ENCODE peak calls at places on chromosomes 5 and 9, in five cellular contexts. R is gastrocnemius medialis, F is fibroblast of lung, W is endodermal cell, E is prostate gland. Z is an unnamed sample.
A peak's percentile ranks its signal among the peaks of the same experiment; 100 is the strongest.

GRCh38 chr9:19420877-19421276 is 12.1 kb downstream of the ACER2 start:
- DNase-seq in R (no peak), W (no peak), E (no peak), F (no peak), Z (no peak)

GRCh38 chr9:80874276-80874675 is 815.1 kb downstream of the TLE1 start:
- DNase-seq in W (no peak), F (peak; percentile 35), E (no peak), R (no peak), Z (no peak)

GRCh38 chr5:76663573-76663972 is 40.4 kb upstream of the F2RL2 start:
- DNase-seq in E (no peak), R (no peak), W (no peak), F (no peak), Z (no peak)

GRCh38 chr9:38202335-38202938 is 133.4 kb upstream of the SHB start:
- DNase-seq in W (no peak), R (no peak), E (no peak), F (no peak), Z (no peak)

GRCh38 chr5:144209421-144209820 is 38.7 kb downstream of the KCTD16 start:
- DNase-seq in F (no peak), R (no peak), W (no peak), E (no peak), Z (no peak)

GRCh38 chr5:137357436-137357835 is 141.7 kb downstream of the SPOCK1 start:
- DNase-seq in E (no peak), W (no peak), R (no peak), F (no peak), Z (no peak)

GRCh38 chr9:134660407-134660806 is 18.8 kb downstream of the COL5A1 start:
- DNase-seq in W (peak; percentile 77), F (no peak), E (no peak), R (no peak), Z (no peak)

GRCh38 chr9:4324513-4324912 is 24.6 kb upstream of the GLIS3 start:
- DNase-seq in E (no peak), F (peak; percentile 89), R (no peak), W (no peak), Z (no peak)

GRCh38 chr9:73515216-73515615 is 363.6 kb downstream of the ANXA1 start:
- DNase-seq in R (no peak), W (no peak), E (no peak), F (no peak), Z (no peak)

GRCh38 chr9:13568851-13569618 is 289.5 kb upstream of the MPDZ start:
- DNase-seq in F (no peak), E (no peak), W (peak; percentile 63), R (no peak), Z (no peak)
- H3K4me3 ChIP-seq in F (peak overlapping the region; percentile 22), E (no peak overlapping the region), W (peak overlapping the region; percentile 72), R (peak overlapping the region; percentile 38), Z (no peak overlapping the region)

DNA sequence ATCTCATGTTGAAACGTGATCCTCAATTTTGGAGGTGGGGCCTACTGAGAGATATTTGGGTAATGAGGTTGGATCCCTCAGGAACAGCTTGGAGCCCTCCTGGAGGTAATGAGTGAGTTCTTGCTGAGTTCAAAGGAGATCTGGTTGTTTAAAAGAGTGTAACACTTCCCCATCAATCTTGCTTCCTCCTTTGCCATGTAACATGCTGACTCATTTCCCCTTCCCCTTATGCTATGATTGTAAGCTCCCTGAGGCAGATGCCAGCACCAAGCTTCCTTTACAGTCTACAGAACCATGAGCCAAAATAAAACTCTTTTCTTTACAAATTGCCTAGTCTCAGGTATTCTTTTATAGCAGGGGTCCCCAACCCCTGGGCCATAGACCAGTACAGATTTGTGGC is 352.3 kb downstream of the SLCO4C1 start:
- DNase-seq in R (no peak), F (no peak), W (no peak), E (no peak), Z (no peak)
- TF ChIP-seq CTCF in R (no peak), F (no peak), W (no peak), E (no peak), Z (no peak)

DNA sequence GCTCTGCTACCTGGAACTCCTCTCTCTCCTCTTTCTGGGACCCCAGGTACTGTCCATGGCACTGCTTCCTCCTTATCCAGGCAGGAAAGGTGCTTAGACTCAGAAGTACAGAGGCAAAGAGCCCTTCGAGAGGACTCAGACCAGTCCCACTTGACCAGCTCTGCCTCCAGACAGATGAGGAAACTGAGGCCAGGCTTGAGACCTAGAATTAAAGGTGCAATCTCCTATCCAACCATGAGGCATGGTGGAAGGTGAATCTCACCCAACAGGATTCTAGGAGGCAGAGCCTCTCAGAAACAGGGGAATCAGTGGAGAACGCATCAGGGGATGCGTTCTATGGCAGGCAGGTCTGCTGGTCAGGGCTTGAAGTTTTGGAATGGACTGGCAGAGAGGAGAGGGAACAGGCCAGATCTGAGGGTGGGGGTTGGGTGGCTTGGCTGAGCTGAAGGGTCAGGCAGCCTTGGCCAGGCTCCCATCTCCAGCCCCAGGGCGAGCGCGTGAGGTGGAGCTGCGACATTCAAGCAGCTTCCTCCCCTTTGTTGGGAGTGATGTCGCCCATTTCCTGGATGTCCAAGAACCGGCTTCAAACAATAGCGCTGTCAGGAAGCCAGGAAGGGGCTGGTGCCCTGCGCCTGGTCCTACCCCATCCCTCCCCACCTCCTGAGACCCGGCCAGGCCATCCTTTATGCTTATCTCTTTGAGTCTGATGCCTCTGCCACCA is 26.2 kb downstream of the NDUFA8 start:
- DNase-seq in W (no peak), E (no peak), R (no peak), F (no peak), Z (peak; percentile 86)
- H3K4me3 ChIP-seq in W (no peak overlapping the region), E (no peak overlapping the region), R (no peak overlapping the region), F (no peak overlapping the region), Z (no peak overlapping the region)

GRCh38 chr5:18305288-18305899 is 671.1 kb downstream of the TAF11L14 start:
- DNase-seq in W (peak; percentile 64), F (peak; percentile 49), R (no peak), E (no peak), Z (no peak)
- TF ChIP-seq CTCF in W (peak; percentile 91), F (peak; percentile 84), R (no peak), E (peak; percentile 60), Z (no peak)

GRCh38 chr9:35617548-35617947 is 665 bp downstream of the CD72 start:
- DNase-seq in F (no peak), W (no peak), E (no peak), R (no peak), Z (no peak)

GRCh38 chr9:35618854-35619799 is 914 bp upstream of the CD72 start:
- DNase-seq in F (peak; percentile 51), W (no peak), E (no peak), R (peak; percentile 31), Z (peak; percentile 87)

GRCh38 chr9:35616681-35617459 is 1.3 kb downstream of the CD72 start:
- DNase-seq in W (peak; percentile 76), F (peak; percentile 61), E (peak; percentile 32), R (peak; percentile 44), Z (peak; percentile 92)

GRCh38 chr9:35619800-35620158 is 1.6 kb upstream of the CD72 start:
- DNase-seq in R (no peak), E (no peak), W (no peak), F (no peak), Z (no peak)

DNA sequence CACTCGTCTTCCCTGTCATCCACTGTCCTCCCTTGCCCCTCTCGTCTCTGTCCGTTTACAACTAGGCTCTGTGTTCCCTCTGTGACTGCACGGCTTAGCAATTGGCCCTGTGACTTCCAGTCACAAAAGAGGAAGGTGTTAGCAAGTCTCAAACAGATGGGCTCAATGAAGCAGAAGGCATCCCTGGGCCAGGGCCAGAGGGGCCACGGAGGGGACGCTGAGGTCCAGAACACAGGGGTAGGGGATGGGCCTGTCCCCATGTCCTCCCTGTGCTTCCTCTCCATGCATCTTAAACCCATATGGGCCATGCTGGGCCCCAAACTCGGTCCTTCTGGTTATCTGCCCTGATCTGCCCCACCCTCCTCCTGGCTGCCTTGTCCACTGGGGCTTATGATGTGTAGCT is at the start of gene CD72:
- DNase-seq in R (no peak), W (no peak), E (no peak), F (no peak), Z (no peak)
- H3K4me3 ChIP-seq in R (peak within 1 kb of the TSS; percentile 34), W (peak within 1 kb of the TSS; percentile 68), E (peak within 1 kb of the TSS; percentile 28), F (no peak within 1 kb of the TSS), Z (no peak within 1 kb of the TSS)

GRCh38 chr5:72125931-72126620 is 18.8 kb downstream of the MAP1B start:
- DNase-seq in E (no peak), F (no peak), R (no peak), W (no peak), Z (no peak)
- TF ChIP-seq CTCF in E (no peak), F (no peak), R (no peak), W (no peak), Z (no peak)

GRCh38 chr5:74355041-74355440 is 285.5 kb downstream of the ENC1 start:
- DNase-seq in F (no peak), W (no peak), E (no peak), R (no peak), Z (no peak)
- H3K4me3 ChIP-seq in F (no peak overlapping the region), W (no peak overlapping the region), E (no peak overlapping the region), R (no peak overlapping the region), Z (no peak overlapping the region)

GRCh38 chr9:14322211-14323082 is 8.5 kb upstream of the NFIB start:
- DNase-seq in F (peak; percentile 90), W (peak; percentile 96), E (peak; percentile 93), R (peak; percentile 92), Z (peak; percentile 88)
- TF ChIP-seq CTCF in F (peak; percentile 34), W (peak; percentile 75), E (peak; percentile 92), R (peak; percentile 77), Z (no peak)

GRCh38 chr5:156199045-156199444 is 127.9 kb upstream of the SGCD start:
- DNase-seq in W (no peak), E (no peak), R (no peak), F (no peak), Z (no peak)

GRCh38 chr5:156201793-156202388 is 125.1 kb upstream of the SGCD start:
- DNase-seq in W (no peak), E (no peak), F (peak; percentile 68), R (no peak), Z (no peak)

GRCh38 chr5:156200938-156201792 is 125.8 kb upstream of the SGCD start:
- DNase-seq in R (no peak), F (no peak), W (no peak), E (no peak), Z (no peak)
- H3K4me3 ChIP-seq in R (no peak overlapping the region), F (no peak overlapping the region), W (no peak overlapping the region), E (no peak overlapping the region), Z (no peak overlapping the region)

GRCh38 chr9:68584110-68585033 is 43.7 kb upstream of the TMEM252 start:
- DNase-seq in R (peak; percentile 71), F (peak; percentile 92), W (peak; percentile 93), E (peak; percentile 85), Z (peak; percentile 75)

DNA sequence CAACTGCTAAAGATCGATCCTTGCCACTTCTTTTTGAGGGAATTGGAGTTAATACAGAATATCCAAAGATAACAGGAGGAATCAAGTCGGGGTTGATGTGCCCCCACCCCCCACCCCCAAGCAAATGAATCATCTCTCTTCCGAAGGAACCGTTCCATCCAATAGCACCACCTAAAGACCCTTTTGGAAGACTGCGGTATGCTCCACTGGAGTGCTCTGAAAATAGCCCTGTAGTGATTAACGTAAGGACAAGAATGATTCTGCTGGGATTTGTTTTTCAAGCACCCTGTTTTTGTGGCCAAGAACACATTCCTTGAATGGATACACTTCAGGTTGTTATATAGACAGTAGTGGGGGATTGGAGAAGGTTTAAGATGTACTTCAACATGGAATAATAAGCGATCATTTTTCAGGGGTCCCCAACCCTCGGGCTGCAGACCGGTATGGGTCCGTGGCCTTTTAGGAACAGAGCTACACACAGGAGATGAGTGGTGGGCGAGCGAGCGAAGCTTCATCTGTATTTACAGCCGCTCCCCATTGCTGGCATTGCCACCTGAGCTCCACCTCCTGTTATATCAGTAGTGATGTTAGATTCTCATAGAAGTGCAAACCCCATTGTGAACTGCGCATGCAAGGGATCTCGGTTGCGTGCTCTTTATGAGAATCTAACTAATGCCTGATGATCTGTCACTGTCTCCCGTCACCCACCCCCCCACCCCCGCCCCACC is 44.5 kb upstream of the TMEM252 start:
- DNase-seq in E (no peak), F (no peak), R (no peak), W (no peak), Z (no peak)
- TF ChIP-seq CTCF in E (no peak), F (peak; percentile 10), R (no peak), W (no peak), Z (no peak)